ENCODE peak calls at places on chromosomes 1 and 21, in seven cellular contexts. One of them, this sample, is unnamed.

GRCh38 chr1:47023268-47024137 is at the start of gene CYP4X1:
- DNase-seq in SK-N-SH: peak
- DNase-seq in neural progenitor cell: peak
- DNase-seq in HFFc6: no peak
- DNase-seq in CD4-positive, CD25-positive, alpha-beta regulatory T cell: no peak
- DNase-seq in activated T-cell treated with anti-CD3 and anti-CD28 coated beads, Interleukin-2, amount 50 U/mL, for 72 hours: no peak
- DNase-seq in stromal cell of bone marrow: no peak
- DNase-seq in this sample: no peak

GRCh38 chr1:191963286-191963685 is 195.0 kb upstream of the RGS18 start:
- DNase-seq in neural progenitor cell: no peak
- DNase-seq in CD4-positive, CD25-positive, alpha-beta regulatory T cell: no peak
- DNase-seq in HFFc6: no peak
- DNase-seq in SK-N-SH: no peak
- DNase-seq in stromal cell of bone marrow: no peak
- DNase-seq in activated T-cell treated with anti-CD3 and anti-CD28 coated beads, Interleukin-2, amount 50 U/mL, for 72 hours: no peak
- DNase-seq in this sample: no peak

GRCh38 chr1:66932291-66932690 is 7.5 kb downstream of the MIER1 start:
- DNase-seq in CD4-positive, CD25-positive, alpha-beta regulatory T cell: no peak
- DNase-seq in HFFc6: no peak
- DNase-seq in neural progenitor cell: no peak
- DNase-seq in SK-N-SH: no peak
- DNase-seq in stromal cell of bone marrow: no peak
- DNase-seq in activated T-cell treated with anti-CD3 and anti-CD28 coated beads, Interleukin-2, amount 50 U/mL, for 72 hours: no peak
- DNase-seq in this sample: no peak

GRCh38 chr1:9363061-9363471 is 70.4 kb downstream of the SPSB1 start:
- DNase-seq in SK-N-SH: no peak
- DNase-seq in HFFc6: no peak
- DNase-seq in stromal cell of bone marrow: no peak
- DNase-seq in CD4-positive, CD25-positive, alpha-beta regulatory T cell: no peak
- DNase-seq in neural progenitor cell: no peak
- DNase-seq in activated T-cell treated with anti-CD3 and anti-CD28 coated beads, Interleukin-2, amount 50 U/mL, for 72 hours: no peak
- DNase-seq in this sample: no peak

GRCh38 chr1:233614173-233614742 is 352 bp downstream of the KCNK1 start:
- DNase-seq in CD4-positive, CD25-positive, alpha-beta regulatory T cell: no peak
- DNase-seq in neural progenitor cell: peak
- DNase-seq in HFFc6: no peak
- DNase-seq in activated T-cell treated with anti-CD3 and anti-CD28 coated beads, Interleukin-2, amount 50 U/mL, for 72 hours: peak
- DNase-seq in SK-N-SH: no peak
- DNase-seq in stromal cell of bone marrow: no peak
- DNase-seq in this sample: no peak

GRCh38 chr1:167708940-167709389 is 12.8 kb upstream of the MPZL1 start:
- DNase-seq in neural progenitor cell: no peak
- DNase-seq in stromal cell of bone marrow: no peak
- DNase-seq in HFFc6: no peak
- DNase-seq in activated T-cell treated with anti-CD3 and anti-CD28 coated beads, Interleukin-2, amount 50 U/mL, for 72 hours: no peak
- DNase-seq in CD4-positive, CD25-positive, alpha-beta regulatory T cell: no peak
- DNase-seq in SK-N-SH: no peak
- DNase-seq in this sample: no peak

GRCh38 chr21:40013001-40013735 is 145.9 kb downstream of the PCP4 start:
- DNase-seq in HFFc6: no peak
- DNase-seq in SK-N-SH: no peak
- DNase-seq in neural progenitor cell: no peak
- DNase-seq in CD4-positive, CD25-positive, alpha-beta regulatory T cell: no peak
- DNase-seq in stromal cell of bone marrow: no peak
- DNase-seq in activated T-cell treated with anti-CD3 and anti-CD28 coated beads, Interleukin-2, amount 50 U/mL, for 72 hours: no peak
- DNase-seq in this sample: no peak

GRCh38 chr1:165456114-165456513 is 11.2 kb upstream of the RXRG start:
- DNase-seq in neural progenitor cell: no peak
- DNase-seq in HFFc6: no peak
- DNase-seq in SK-N-SH: no peak
- DNase-seq in activated T-cell treated with anti-CD3 and anti-CD28 coated beads, Interleukin-2, amount 50 U/mL, for 72 hours: no peak
- DNase-seq in CD4-positive, CD25-positive, alpha-beta regulatory T cell: no peak
- DNase-seq in stromal cell of bone marrow: no peak
- DNase-seq in this sample: no peak

GRCh38 chr1:111909010-111909409 is 80.5 kb downstream of the KCND3 start:
- DNase-seq in activated T-cell treated with anti-CD3 and anti-CD28 coated beads, Interleukin-2, amount 50 U/mL, for 72 hours: no peak
- DNase-seq in HFFc6: no peak
- DNase-seq in neural progenitor cell: peak
- DNase-seq in stromal cell of bone marrow: no peak
- DNase-seq in CD4-positive, CD25-positive, alpha-beta regulatory T cell: no peak
- DNase-seq in SK-N-SH: no peak
- DNase-seq in this sample: no peak

GRCh38 chr1:40344597-40344996 is 27.5 kb upstream of the COL9A2 start:
- DNase-seq in SK-N-SH: peak
- DNase-seq in HFFc6: peak
- DNase-seq in stromal cell of bone marrow: peak
- DNase-seq in CD4-positive, CD25-positive, alpha-beta regulatory T cell: peak
- DNase-seq in neural progenitor cell: no peak
- DNase-seq in activated T-cell treated with anti-CD3 and anti-CD28 coated beads, Interleukin-2, amount 50 U/mL, for 72 hours: peak
- DNase-seq in this sample: no peak

GRCh38 chr1:155010211-155010918 is 7.8 kb downstream of the ZBTB7B start:
- DNase-seq in SK-N-SH: no peak
- DNase-seq in activated T-cell treated with anti-CD3 and anti-CD28 coated beads, Interleukin-2, amount 50 U/mL, for 72 hours: no peak
- DNase-seq in HFFc6: no peak
- DNase-seq in stromal cell of bone marrow: no peak
- DNase-seq in CD4-positive, CD25-positive, alpha-beta regulatory T cell: no peak
- DNase-seq in neural progenitor cell: no peak
- DNase-seq in this sample: peak

GRCh38 chr1:225573216-225573615 is 79.7 kb downstream of the ENAH start:
- DNase-seq in neural progenitor cell: no peak
- DNase-seq in stromal cell of bone marrow: no peak
- DNase-seq in CD4-positive, CD25-positive, alpha-beta regulatory T cell: no peak
- DNase-seq in HFFc6: no peak
- DNase-seq in SK-N-SH: no peak
- DNase-seq in activated T-cell treated with anti-CD3 and anti-CD28 coated beads, Interleukin-2, amount 50 U/mL, for 72 hours: no peak
- DNase-seq in this sample: no peak

GRCh38 chr1:155022927-155023236 is 10.7 kb downstream of the DCST2 start:
- DNase-seq in stromal cell of bone marrow: no peak
- DNase-seq in HFFc6: no peak
- DNase-seq in CD4-positive, CD25-positive, alpha-beta regulatory T cell: no peak
- DNase-seq in activated T-cell treated with anti-CD3 and anti-CD28 coated beads, Interleukin-2, amount 50 U/mL, for 72 hours: no peak
- DNase-seq in SK-N-SH: peak
- DNase-seq in neural progenitor cell: no peak
- DNase-seq in this sample: no peak

GRCh38 chr21:36237441-36237840 is 80.8 kb downstream of the DOP1B start:
- DNase-seq in neural progenitor cell: no peak
- DNase-seq in CD4-positive, CD25-positive, alpha-beta regulatory T cell: no peak
- DNase-seq in stromal cell of bone marrow: no peak
- DNase-seq in SK-N-SH: no peak
- DNase-seq in HFFc6: no peak
- DNase-seq in activated T-cell treated with anti-CD3 and anti-CD28 coated beads, Interleukin-2, amount 50 U/mL, for 72 hours: no peak
- DNase-seq in this sample: no peak

GRCh38 chr1:178134061-178134460 is 40.2 kb downstream of the RASAL2 start:
- DNase-seq in SK-N-SH: no peak
- DNase-seq in neural progenitor cell: no peak
- DNase-seq in CD4-positive, CD25-positive, alpha-beta regulatory T cell: no peak
- DNase-seq in stromal cell of bone marrow: peak
- DNase-seq in activated T-cell treated with anti-CD3 and anti-CD28 coated beads, Interleukin-2, amount 50 U/mL, for 72 hours: no peak
- DNase-seq in HFFc6: peak
- DNase-seq in this sample: no peak

GRCh38 chr21:39934895-39935294 is 67.7 kb downstream of the PCP4 start:
- DNase-seq in SK-N-SH: no peak
- DNase-seq in stromal cell of bone marrow: no peak
- DNase-seq in HFFc6: no peak
- DNase-seq in CD4-positive, CD25-positive, alpha-beta regulatory T cell: no peak
- DNase-seq in neural progenitor cell: no peak
- DNase-seq in activated T-cell treated with anti-CD3 and anti-CD28 coated beads, Interleukin-2, amount 50 U/mL, for 72 hours: no peak
- DNase-seq in this sample: no peak

GRCh38 chr1:172969611-172970010 is 81.1 kb downstream of the TNFSF18 start:
- DNase-seq in neural progenitor cell: no peak
- DNase-seq in SK-N-SH: no peak
- DNase-seq in HFFc6: peak
- DNase-seq in activated T-cell treated with anti-CD3 and anti-CD28 coated beads, Interleukin-2, amount 50 U/mL, for 72 hours: no peak
- DNase-seq in CD4-positive, CD25-positive, alpha-beta regulatory T cell: no peak
- DNase-seq in stromal cell of bone marrow: no peak
- DNase-seq in this sample: no peak

GRCh38 chr1:217078959-217079358 is 355.7 kb upstream of the ESRRG start:
- DNase-seq in activated T-cell treated with anti-CD3 and anti-CD28 coated beads, Interleukin-2, amount 50 U/mL, for 72 hours: no peak
- DNase-seq in neural progenitor cell: no peak
- DNase-seq in SK-N-SH: no peak
- DNase-seq in CD4-positive, CD25-positive, alpha-beta regulatory T cell: no peak
- DNase-seq in HFFc6: no peak
- DNase-seq in stromal cell of bone marrow: no peak
- DNase-seq in this sample: no peak

GRCh38 chr1:222909586-222909985 is 94.7 kb downstream of the DISP1 start:
- DNase-seq in SK-N-SH: no peak
- DNase-seq in CD4-positive, CD25-positive, alpha-beta regulatory T cell: no peak
- DNase-seq in activated T-cell treated with anti-CD3 and anti-CD28 coated beads, Interleukin-2, amount 50 U/mL, for 72 hours: no peak
- DNase-seq in stromal cell of bone marrow: peak
- DNase-seq in neural progenitor cell: no peak
- DNase-seq in HFFc6: peak
- DNase-seq in this sample: no peak

GRCh38 chr1:159889821-159890252 is 10.1 kb downstream of the CFAP45 start:
- DNase-seq in neural progenitor cell: peak
- DNase-seq in SK-N-SH: peak
- DNase-seq in stromal cell of bone marrow: peak
- DNase-seq in HFFc6: peak
- DNase-seq in activated T-cell treated with anti-CD3 and anti-CD28 coated beads, Interleukin-2, amount 50 U/mL, for 72 hours: no peak
- DNase-seq in CD4-positive, CD25-positive, alpha-beta regulatory T cell: no peak
- DNase-seq in this sample: no peak

GRCh38 chr1:95407146-95407863 is 173.3 kb downstream of the RWDD3 start:
- DNase-seq in CD4-positive, CD25-positive, alpha-beta regulatory T cell: no peak
- DNase-seq in neural progenitor cell: peak
- DNase-seq in stromal cell of bone marrow: no peak
- DNase-seq in HFFc6: no peak
- DNase-seq in SK-N-SH: no peak
- DNase-seq in activated T-cell treated with anti-CD3 and anti-CD28 coated beads, Interleukin-2, amount 50 U/mL, for 72 hours: no peak
- DNase-seq in this sample: no peak

GRCh38 chr1:94115254-94115899 is 5.6 kb downstream of the ABCA4 start:
- DNase-seq in activated T-cell treated with anti-CD3 and anti-CD28 coated beads, Interleukin-2, amount 50 U/mL, for 72 hours: no peak
- DNase-seq in SK-N-SH: no peak
- DNase-seq in neural progenitor cell: no peak
- DNase-seq in stromal cell of bone marrow: no peak
- DNase-seq in HFFc6: no peak
- DNase-seq in CD4-positive, CD25-positive, alpha-beta regulatory T cell: no peak
- DNase-seq in this sample: no peak

GRCh38 chr1:172948457-172948856 is 102.3 kb downstream of the TNFSF18 start:
- DNase-seq in CD4-positive, CD25-positive, alpha-beta regulatory T cell: no peak
- DNase-seq in neural progenitor cell: no peak
- DNase-seq in HFFc6: peak
- DNase-seq in stromal cell of bone marrow: peak
- DNase-seq in SK-N-SH: no peak
- DNase-seq in activated T-cell treated with anti-CD3 and anti-CD28 coated beads, Interleukin-2, amount 50 U/mL, for 72 hours: peak
- DNase-seq in this sample: peak

GRCh38 chr1:8353386-8353785 is 35.5 kb downstream of the SLC45A1 start:
- DNase-seq in stromal cell of bone marrow: no peak
- DNase-seq in SK-N-SH: no peak
- DNase-seq in neural progenitor cell: no peak
- DNase-seq in CD4-positive, CD25-positive, alpha-beta regulatory T cell: no peak
- DNase-seq in HFFc6: no peak
- DNase-seq in activated T-cell treated with anti-CD3 and anti-CD28 coated beads, Interleukin-2, amount 50 U/mL, for 72 hours: no peak
- DNase-seq in this sample: no peak

GRCh38 chr1:2277741-2278488 is 49.8 kb downstream of the SKI start:
- DNase-seq in activated T-cell treated with anti-CD3 and anti-CD28 coated beads, Interleukin-2, amount 50 U/mL, for 72 hours: no peak
- DNase-seq in HFFc6: no peak
- DNase-seq in SK-N-SH: no peak
- DNase-seq in neural progenitor cell: no peak
- DNase-seq in CD4-positive, CD25-positive, alpha-beta regulatory T cell: no peak
- DNase-seq in stromal cell of bone marrow: no peak
- DNase-seq in this sample: no peak

GRCh38 chr1:12528021-12528852 is 89.8 kb downstream of the DHRS3 start:
- DNase-seq in activated T-cell treated with anti-CD3 and anti-CD28 coated beads, Interleukin-2, amount 50 U/mL, for 72 hours: no peak
- DNase-seq in HFFc6: peak
- DNase-seq in stromal cell of bone marrow: no peak
- DNase-seq in CD4-positive, CD25-positive, alpha-beta regulatory T cell: no peak
- DNase-seq in SK-N-SH: no peak
- DNase-seq in neural progenitor cell: no peak
- DNase-seq in this sample: no peak

GRCh38 chr1:216140650-216141547 is 282.3 kb downstream of the USH2A start:
- DNase-seq in HFFc6: no peak
- DNase-seq in activated T-cell treated with anti-CD3 and anti-CD28 coated beads, Interleukin-2, amount 50 U/mL, for 72 hours: no peak
- DNase-seq in SK-N-SH: no peak
- DNase-seq in stromal cell of bone marrow: peak
- DNase-seq in CD4-positive, CD25-positive, alpha-beta regulatory T cell: no peak
- DNase-seq in neural progenitor cell: peak
- DNase-seq in this sample: no peak

GRCh38 chr1:209266590-209267172 is 316.8 kb upstream of the CAMK1G start:
- DNase-seq in neural progenitor cell: no peak
- DNase-seq in stromal cell of bone marrow: no peak
- DNase-seq in SK-N-SH: no peak
- DNase-seq in CD4-positive, CD25-positive, alpha-beta regulatory T cell: no peak
- DNase-seq in HFFc6: peak
- DNase-seq in activated T-cell treated with anti-CD3 and anti-CD28 coated beads, Interleukin-2, amount 50 U/mL, for 72 hours: no peak
- DNase-seq in this sample: no peak

GRCh38 chr1:152961201-152961891 is 9.1 kb upstream of the SPRR4 start:
- DNase-seq in neural progenitor cell: no peak
- DNase-seq in stromal cell of bone marrow: no peak
- DNase-seq in CD4-positive, CD25-positive, alpha-beta regulatory T cell: no peak
- DNase-seq in activated T-cell treated with anti-CD3 and anti-CD28 coated beads, Interleukin-2, amount 50 U/mL, for 72 hours: no peak
- DNase-seq in SK-N-SH: no peak
- DNase-seq in HFFc6: no peak
- DNase-seq in this sample: no peak

GRCh38 chr21:45456836-45457160 is 51.8 kb downstream of the COL18A1 start:
- DNase-seq in stromal cell of bone marrow: no peak
- DNase-seq in HFFc6: no peak
- DNase-seq in CD4-positive, CD25-positive, alpha-beta regulatory T cell: no peak
- DNase-seq in SK-N-SH: no peak
- DNase-seq in activated T-cell treated with anti-CD3 and anti-CD28 coated beads, Interleukin-2, amount 50 U/mL, for 72 hours: no peak
- DNase-seq in neural progenitor cell: no peak
- DNase-seq in this sample: no peak

GRCh38 chr1:111366256-111366655 is 61.3 kb downstream of the OVGP1 start:
- DNase-seq in CD4-positive, CD25-positive, alpha-beta regulatory T cell: no peak
- DNase-seq in stromal cell of bone marrow: no peak
- DNase-seq in neural progenitor cell: no peak
- DNase-seq in HFFc6: peak
- DNase-seq in SK-N-SH: no peak
- DNase-seq in activated T-cell treated with anti-CD3 and anti-CD28 coated beads, Interleukin-2, amount 50 U/mL, for 72 hours: no peak
- DNase-seq in this sample: no peak

GRCh38 chr1:248906741-248907661 is 966 bp downstream of the PGBD2 start:
- DNase-seq in SK-N-SH: no peak
- DNase-seq in CD4-positive, CD25-positive, alpha-beta regulatory T cell: no peak
- DNase-seq in stromal cell of bone marrow: no peak
- DNase-seq in neural progenitor cell: peak
- DNase-seq in activated T-cell treated with anti-CD3 and anti-CD28 coated beads, Interleukin-2, amount 50 U/mL, for 72 hours: no peak
- DNase-seq in HFFc6: no peak
- DNase-seq in this sample: no peak

GRCh38 chr1:6123083-6123482 is 57.0 kb downstream of the CHD5 start:
- DNase-seq in neural progenitor cell: no peak
- DNase-seq in activated T-cell treated with anti-CD3 and anti-CD28 coated beads, Interleukin-2, amount 50 U/mL, for 72 hours: no peak
- DNase-seq in CD4-positive, CD25-positive, alpha-beta regulatory T cell: no peak
- DNase-seq in SK-N-SH: no peak
- DNase-seq in HFFc6: no peak
- DNase-seq in stromal cell of bone marrow: no peak
- DNase-seq in this sample: no peak

GRCh38 chr21:45592208-45592619 is 50.0 kb upstream of the SLC19A1 start:
- DNase-seq in neural progenitor cell: no peak
- DNase-seq in CD4-positive, CD25-positive, alpha-beta regulatory T cell: peak
- DNase-seq in SK-N-SH: no peak
- DNase-seq in HFFc6: no peak
- DNase-seq in stromal cell of bone marrow: no peak
- DNase-seq in activated T-cell treated with anti-CD3 and anti-CD28 coated beads, Interleukin-2, amount 50 U/mL, for 72 hours: peak
- DNase-seq in this sample: peak

GRCh38 chr21:38477241-38477640 is 21.0 kb downstream of the ERG start:
- DNase-seq in activated T-cell treated with anti-CD3 and anti-CD28 coated beads, Interleukin-2, amount 50 U/mL, for 72 hours: no peak
- DNase-seq in HFFc6: no peak
- DNase-seq in SK-N-SH: no peak
- DNase-seq in stromal cell of bone marrow: no peak
- DNase-seq in neural progenitor cell: no peak
- DNase-seq in CD4-positive, CD25-positive, alpha-beta regulatory T cell: no peak
- DNase-seq in this sample: no peak

GRCh38 chr1:173646656-173647055 is 11.5 kb downstream of the TEX50 start:
- DNase-seq in HFFc6: no peak
- DNase-seq in stromal cell of bone marrow: no peak
- DNase-seq in CD4-positive, CD25-positive, alpha-beta regulatory T cell: no peak
- DNase-seq in neural progenitor cell: no peak
- DNase-seq in activated T-cell treated with anti-CD3 and anti-CD28 coated beads, Interleukin-2, amount 50 U/mL, for 72 hours: no peak
- DNase-seq in SK-N-SH: no peak
- DNase-seq in this sample: no peak

This sample was measured in activated naive CD8-positive, alpha-beta T cell treated with anti-CD3 and anti-CD28 coated beads, Interleukin-2, amount 50 U/mL, for 24 hours.